ENCODE peak calls at places on chromosomes 3 and 15, in ten cellular contexts. H, N, Y, F, D, Q, I, L, M and P are unnamed samples.

GRCh38 chr3:3296858-3297430 is 117.5 kb upstream of the CRBN start:
- DNase-seq in H (no peak), I (no peak), Y (no peak), Q (no peak), F (no peak), D (no peak), L (no peak), N (no peak), M (no peak), P (no peak)

GRCh38 chr3:20230954-20231353 is 44.9 kb upstream of the SGO1 start:
- DNase-seq in Q (no peak), F (no peak), M (no peak), Y (no peak), D (no peak), H (no peak), I (no peak), L (no peak), N (no peak), P (no peak)

GRCh38 chr3:69091389-69092029 is 6.8 kb downstream of the ARL6IP5 start:
- DNase-seq in N (no peak), F (no peak), D (no peak), I (no peak), Y (no peak), L (no peak), M (no peak), Q (no peak), H (no peak), P (no peak)

GRCh38 chr15:56805466-56806146 is 72.3 kb upstream of the ZNF280D start:
- DNase-seq in Q (peak), F (no peak), Y (no peak), D (peak), L (no peak), H (no peak), M (peak), I (peak), N (peak), P (peak)

GRCh38 chr3:106088270-106088669 is 219.5 kb upstream of the CBLB start:
- DNase-seq in Q (no peak), D (no peak), M (no peak), H (peak), F (no peak), I (no peak), N (no peak), Y (no peak), L (no peak), P (no peak)

GRCh38 chr15:66749841-66750575 is 48.0 kb downstream of the SMAD6 start:
- DNase-seq in D (no peak), Q (no peak), H (no peak), Y (peak), I (no peak), L (no peak), N (peak), F (no peak), M (no peak), P (no peak)

GRCh38 chr3:100110101-100110500 is 4.2 kb downstream of the FILIP1L start:
- DNase-seq in F (no peak), M (no peak), H (no peak), Y (no peak), D (no peak), L (no peak), Q (no peak), I (no peak), N (no peak), P (no peak)

GRCh38 chr3:141414141-141414689 is 45.9 kb downstream of the ZBTB38 start:
- DNase-seq in Q (peak), N (no peak), H (no peak), L (no peak), M (no peak), F (no peak), Y (no peak), D (peak), I (no peak), P (peak)

GRCh38 chr3:18797378-18797777 is 350.9 kb upstream of the KCNH8 start:
- DNase-seq in L (no peak), F (no peak), M (no peak), Q (no peak), Y (no peak), N (no peak), I (no peak), H (no peak), D (no peak), P (no peak)

GRCh38 chr3:196537319-196537984 is 22.3 kb upstream of the SMCO1 start:
- DNase-seq in Q (no peak), L (peak), M (no peak), N (no peak), Y (no peak), D (peak), F (no peak), H (no peak), I (no peak), P (no peak)

GRCh38 chr3:150243466-150243865 is 164.6 kb upstream of the TSC22D2 start:
- DNase-seq in N (no peak), I (no peak), H (no peak), M (no peak), D (no peak), Y (no peak), F (no peak), L (no peak), Q (no peak), P (no peak)

GRCh38 chr3:105647047-105647446 is 221.8 kb downstream of the CBLB start:
- DNase-seq in Q (peak), Y (no peak), M (no peak), F (no peak), I (peak), L (no peak), D (peak), N (peak), H (no peak), P (peak)

GRCh38 chr3:16369885-16370284 is 104.9 kb downstream of the OXNAD1 start:
- DNase-seq in L (no peak), I (no peak), Y (no peak), D (peak), N (no peak), F (no peak), H (no peak), M (no peak), Q (no peak), P (no peak)

GRCh38 chr15:78034495-78035191 is 42.9 kb downstream of the TBC1D2B start:
- DNase-seq in M (peak), H (no peak), I (no peak), L (no peak), N (no peak), D (no peak), Y (peak), Q (peak), F (peak), P (no peak)

GRCh38 chr3:119937229-119937628 is 155.3 kb downstream of the NR1I2 start:
- DNase-seq in M (no peak), I (no peak), H (no peak), Y (no peak), F (no peak), L (no peak), N (no peak), Q (peak), D (peak), P (no peak)

GRCh38 chr15:81001180-81002003 is 669 bp downstream of the TLNRD1 start:
- DNase-seq in L (peak), N (peak), Q (peak), F (peak), M (no peak), Y (peak), H (no peak), I (peak), D (peak), P (no peak)

GRCh38 chr3:176850498-176850897 is 346.8 kb downstream of the TBL1XR1 start:
- DNase-seq in N (no peak), L (no peak), I (no peak), F (no peak), H (no peak), D (no peak), M (no peak), Y (no peak), Q (no peak), P (no peak)

GRCh38 chr3:177516130-177517011 is 319.1 kb upstream of the TBL1XR1 start:
- DNase-seq in Y (no peak), D (peak), F (no peak), M (peak), N (peak), I (peak), Q (peak), H (no peak), L (peak), P (peak)

GRCh38 chr3:66428733-66429132 is 72.1 kb downstream of the LRIG1 start:
- DNase-seq in D (peak), Y (no peak), N (peak), Q (peak), F (no peak), I (peak), L (peak), H (no peak), M (peak), P (peak)

GRCh38 chr3:50714953-50715352 is 40.2 kb downstream of the DOCK3 start:
- DNase-seq in L (no peak), F (no peak), D (peak), I (no peak), Q (no peak), Y (no peak), M (no peak), N (no peak), H (peak), P (no peak)

DNA sequence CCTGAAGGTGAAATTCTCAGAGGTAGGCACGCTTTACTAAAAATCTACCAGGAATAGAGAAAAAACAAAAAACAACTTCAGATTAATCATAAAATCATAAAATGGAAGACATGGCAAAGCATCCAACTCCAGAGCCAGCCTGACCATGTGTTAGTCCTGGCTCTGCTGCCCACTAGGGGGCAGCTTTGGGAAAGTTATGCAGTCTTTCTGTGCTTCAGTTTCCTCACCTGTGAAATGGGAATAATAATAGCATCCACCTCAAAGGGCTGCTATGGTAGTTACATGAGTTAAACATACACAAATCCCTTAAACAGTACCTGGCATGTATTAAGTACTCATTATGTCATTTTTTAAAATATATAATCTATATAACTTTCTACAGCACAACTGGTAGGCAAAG is 52.3 kb downstream of the WNT5A start:
- DNase-seq in I (peak), H (no peak), Q (peak), L (no peak), D (peak), M (no peak), Y (no peak), N (peak), F (peak), P (no peak)
- TF ChIP-seq CTCF in I (peak), H (no peak), Q (peak), L (no peak), D (peak), M (no peak), Y (peak), N (peak), F (peak), P (peak)

DNA sequence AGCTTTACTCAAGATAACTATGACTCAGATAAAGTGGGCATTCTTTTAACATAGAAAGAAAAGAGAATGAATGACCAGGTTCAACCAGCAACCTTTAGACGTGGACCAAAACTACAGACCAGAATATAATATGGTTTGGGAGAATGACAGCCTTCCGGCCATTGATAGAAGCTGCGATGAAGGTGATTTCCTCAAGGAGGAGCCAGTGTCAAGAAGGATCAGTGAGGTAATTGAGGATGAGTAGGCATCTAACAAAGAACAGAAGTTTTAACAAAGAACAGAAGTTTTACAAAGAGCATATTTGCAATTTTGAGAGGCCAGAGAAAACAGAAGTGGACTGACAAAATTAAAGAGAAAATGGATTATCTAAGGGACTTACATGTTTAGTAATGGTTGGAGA is 289.0 kb upstream of the AGTR1 start:
- DNase-seq in H (no peak), Y (no peak), M (no peak), I (no peak), N (no peak), Q (no peak), F (no peak), L (no peak), D (no peak), P (no peak)
- TF ChIP-seq CTCF in H (no peak), Y (no peak), M (no peak), I (no peak), N (no peak), Q (no peak), F (no peak), L (no peak), D (no peak), P (peak)

GRCh38 chr3:156825795-156826143 is 384 bp upstream of the LEKR1 start:
- DNase-seq in Q (no peak), H (no peak), N (no peak), M (no peak), Y (no peak), F (no peak), L (no peak), D (no peak), I (no peak), P (no peak)

GRCh38 chr3:156826144-156826895 is at the start of gene LEKR1:
- DNase-seq in I (peak), M (peak), F (peak), D (peak), Y (peak), H (peak), Q (peak), N (peak), L (peak), P (peak)

GRCh38 chr3:156831006-156831405 is 4.9 kb downstream of the LEKR1 start:
- DNase-seq in H (no peak), N (no peak), D (no peak), L (no peak), I (no peak), F (no peak), Q (no peak), Y (no peak), M (no peak), P (no peak)

GRCh38 chr3:156826896-156827882 is 1.0 kb downstream of the LEKR1 start:
- DNase-seq in D (no peak), Q (no peak), Y (no peak), F (no peak), M (no peak), L (no peak), H (no peak), N (no peak), I (no peak), P (no peak)
- TF ChIP-seq CTCF in D (no peak), Q (no peak), Y (no peak), F (no peak), M (no peak), L (no peak), H (no peak), N (no peak), I (no peak), P (no peak)

DNA sequence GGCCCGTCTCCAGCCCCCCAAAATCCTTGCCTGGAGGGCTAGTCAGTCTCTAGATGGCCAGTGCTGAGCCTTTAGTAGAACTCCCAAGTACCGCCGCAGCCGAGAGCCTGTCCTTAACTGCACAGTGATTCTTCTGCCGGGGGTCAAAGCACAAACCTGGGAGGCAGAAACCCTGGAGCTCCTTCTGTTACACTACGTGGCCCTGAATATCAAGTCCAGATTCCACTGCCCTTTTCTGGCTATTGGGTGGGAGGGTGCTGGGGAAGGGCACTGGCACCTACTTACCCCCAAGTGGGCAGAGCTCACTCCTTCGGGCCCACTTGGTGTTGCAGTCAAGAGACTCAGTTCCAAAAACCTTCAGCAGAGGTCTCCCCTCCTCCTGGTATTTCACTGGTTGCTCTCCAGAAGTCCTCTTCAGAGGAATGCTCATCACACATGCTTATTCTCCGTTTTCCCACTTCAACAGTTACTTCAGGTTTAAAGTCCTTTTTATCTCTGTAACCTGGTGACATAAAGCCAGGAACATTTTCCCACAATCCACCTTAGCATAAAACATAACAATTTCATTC is 10.8 kb downstream of the PDHB start:
- DNase-seq in L (no peak), Y (no peak), I (no peak), M (no peak), N (peak), H (no peak), Q (no peak), D (peak), F (no peak), P (no peak)
- TF ChIP-seq CTCF in L (no peak), Y (peak), I (peak), M (no peak), N (peak), H (no peak), Q (no peak), D (peak), F (peak), P (peak)

GRCh38 chr3:56987238-56987932 is 73.1 kb upstream of the SPATA12 start:
- DNase-seq in L (no peak), N (no peak), H (no peak), I (no peak), D (peak), Q (no peak), F (no peak), M (no peak), Y (no peak), P (no peak)
- TF ChIP-seq CTCF in L (no peak), N (peak), H (peak), I (peak), D (peak), Q (peak), F (peak), M (no peak), Y (peak), P (no peak)